ENCODE peak calls at places on chromosomes 5 and 9, in six cellular contexts. K is IMR-90, H is H9, I is neuronal stem cell, T is mesendoderm, X is mesenchymal stem cell. J is an unnamed sample.
A peak's percentile ranks its signal among the peaks of the same experiment; 100 is the strongest.

GRCh38 chr9:995776-996175 is 19.3 kb downstream of the DMRT3 start:
- DNase-seq in K (peak; percentile 49), H (no peak), I (no peak), T (no peak), X (no peak), J (no peak)

GRCh38 chr9:3865373-3865772 is 339.6 kb upstream of the RFX3 start:
- DNase-seq in K (peak; percentile 81), H (no peak), I (no peak), T (no peak), X (peak; percentile 74), J (no peak)

GRCh38 chr9:87527211-87527916 is 29.7 kb downstream of the DAPK1 start:
- DNase-seq in K (no peak), H (no peak), I (no peak), T (no peak), X (no peak), J (no peak)

GRCh38 chr5:166961028-166961427 is 1330.4 kb upstream of the WWC1 start:
- DNase-seq in K (peak; percentile 0), H (no peak), I (no peak), T (peak; percentile 29), X (no peak), J (no peak)

GRCh38 chr5:111254613-111255012 is 30.4 kb downstream of the CAMK4 start:
- DNase-seq in K (peak; percentile 40), H (no peak), I (no peak), T (no peak), X (peak; percentile 64), J (no peak)

GRCh38 chr5:81154725-81155124 is 78.4 kb upstream of the CKMT2 start:
- DNase-seq in K (no peak), H (no peak), I (no peak), T (no peak), X (no peak), J (no peak)

GRCh38 chr5:117893211-117893610 is 1095.1 kb downstream of the DTWD2 start:
- DNase-seq in K (no peak), H (no peak), I (no peak), T (no peak), X (no peak), J (no peak)

GRCh38 chr9:69131682-69132081 is 42.4 kb upstream of the TJP2 start:
- DNase-seq in K (peak; percentile 96), H (peak; percentile 10), I (no peak), T (no peak), X (peak; percentile 97), J (no peak)

GRCh38 chr5:162372265-162372664 is 304.7 kb downstream of the GABRG2 start:
- DNase-seq in K (no peak), H (peak; percentile 60), I (no peak), T (peak; percentile 37), X (no peak), J (peak; percentile 7)

GRCh38 chr9:70120834-70121510 is 77.3 kb downstream of the MAMDC2 start:
- DNase-seq in K (peak; percentile 97), H (no peak), I (no peak), T (peak; percentile 51), X (peak; percentile 96), J (no peak)

GRCh38 chr5:178274826-178275537 is 42.4 kb upstream of the PHYKPL start:
- DNase-seq in K (no peak), H (no peak), I (no peak), T (no peak), X (peak; percentile 1), J (no peak)

GRCh38 chr5:181133083-181133482 is 2.1 kb upstream of the OR2V1 start:
- DNase-seq in K (no peak), H (no peak), I (no peak), T (no peak), X (no peak), J (no peak)

GRCh38 chr5:124698774-124699173 is 47.7 kb downstream of the ZNF608 start:
- DNase-seq in K (peak; percentile 58), H (no peak), I (no peak), T (no peak), X (peak; percentile 77), J (no peak)

GRCh38 chr5:40266952-40267351 is 412.8 kb upstream of the PTGER4 start:
- DNase-seq in K (no peak), H (no peak), I (no peak), T (no peak), X (no peak), J (no peak)

GRCh38 chr9:86708918-86709835 is 238.1 kb downstream of the GAS1 start:
- DNase-seq in K (no peak), H (no peak), I (no peak), T (no peak), X (no peak), J (no peak)

GRCh38 chr9:136252846-136253245 is 7.2 kb upstream of the QSOX2 start:
- DNase-seq in K (no peak), H (no peak), I (no peak), T (no peak), X (no peak), J (no peak)
- H2BK120ac ChIP-seq in K (no peak overlapping the region), H (no peak overlapping the region), I (no peak overlapping the region), T (no peak overlapping the region), X (no peak overlapping the region), J (no peak overlapping the region)

GRCh38 chr9:6068983-6069382 is 53.6 kb upstream of the RANBP6 start:
- DNase-seq in K (no peak), H (no peak), I (no peak), T (no peak), X (no peak), J (no peak)

GRCh38 chr9:6072442-6072841 is 57.0 kb upstream of the RANBP6 start:
- DNase-seq in K (no peak), H (no peak), I (no peak), T (no peak), X (no peak), J (no peak)

GRCh38 chr9:6073731-6074130 is 58.3 kb upstream of the RANBP6 start:
- DNase-seq in K (peak; percentile 7), H (no peak), I (no peak), T (no peak), X (no peak), J (no peak)

GRCh38 chr9:6076856-6077255 is 61.4 kb upstream of the RANBP6 start:
- DNase-seq in K (peak; percentile 46), H (no peak), I (no peak), T (no peak), X (no peak), J (no peak)

GRCh38 chr9:6072865-6073264 is 57.4 kb upstream of the RANBP6 start:
- DNase-seq in K (no peak), H (no peak), I (no peak), T (no peak), X (no peak), J (no peak)
- H2BK120ac ChIP-seq in K (no peak overlapping the region), H (no peak overlapping the region), I (no peak overlapping the region), T (no peak overlapping the region), X (no peak overlapping the region), J (no peak overlapping the region)

GRCh38 chr5:74232281-74232680 is 408.2 kb downstream of the ENC1 start:
- DNase-seq in K (peak; percentile 92), H (no peak), I (no peak), T (no peak), X (peak; percentile 56), J (no peak)

GRCh38 chr5:74231697-74232096 is 408.8 kb downstream of the ENC1 start:
- DNase-seq in K (no peak), H (no peak), I (no peak), T (no peak), X (no peak), J (no peak)

GRCh38 chr5:74237746-74238145 is 402.8 kb downstream of the ENC1 start:
- DNase-seq in K (no peak), H (no peak), I (no peak), T (no peak), X (no peak), J (no peak)

GRCh38 chr5:74233571-74233970 is 407.0 kb downstream of the ENC1 start:
- DNase-seq in K (peak; percentile 84), H (no peak), I (no peak), T (no peak), X (peak; percentile 74), J (no peak)

DNA sequence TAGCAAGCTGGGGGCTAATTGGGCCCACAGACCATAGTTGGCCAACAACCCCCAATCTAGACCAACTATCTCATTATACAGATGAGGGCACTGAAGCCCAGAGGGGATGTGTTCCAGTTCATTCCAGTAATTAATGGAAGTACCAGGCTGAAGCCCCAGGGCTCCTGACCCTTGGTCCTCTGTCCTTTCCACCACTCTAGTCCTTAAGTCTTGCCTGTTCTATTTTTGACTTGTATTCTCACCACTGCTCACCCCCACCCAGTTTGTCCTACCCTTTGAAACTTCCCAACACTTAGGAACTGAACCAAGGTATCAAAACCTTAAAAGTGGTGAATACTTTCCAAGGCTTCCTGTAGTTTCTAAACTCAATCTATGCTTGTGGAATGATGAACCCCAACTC is 407.4 kb downstream of the ENC1 start:
- DNase-seq in K (no peak), H (no peak), I (no peak), T (no peak), X (peak; percentile 22), J (no peak)
- H2BK120ac ChIP-seq in K (peak overlapping the region; percentile 80), H (no peak overlapping the region), I (no peak overlapping the region), T (no peak overlapping the region), X (no peak overlapping the region), J (no peak overlapping the region)

DNA sequence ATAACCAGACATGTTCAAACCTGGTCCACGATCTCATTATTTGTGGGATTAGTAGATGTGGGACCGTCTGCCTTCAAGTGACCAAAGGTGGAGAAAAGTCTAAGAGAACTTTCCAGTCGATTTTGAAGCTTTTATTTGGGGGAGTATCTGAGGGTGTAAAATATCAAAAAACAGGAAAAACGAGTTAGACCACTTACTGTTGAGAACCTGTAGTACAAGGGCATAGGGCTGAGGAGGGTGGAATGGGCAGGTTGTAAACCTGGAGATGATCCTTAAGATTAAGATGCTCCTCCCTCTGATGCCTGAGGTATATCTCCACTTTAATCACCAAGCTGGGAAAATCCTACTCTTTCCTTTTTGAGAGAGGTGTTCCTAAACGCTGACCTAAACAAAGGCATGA is 32.0 kb upstream of the GTF2H2C start:
- DNase-seq in K (no peak), H (no peak), I (no peak), T (peak; percentile 84), X (no peak), J (no peak)
- H2BK120ac ChIP-seq in K (no peak overlapping the region), H (no peak overlapping the region), I (no peak overlapping the region), T (no peak overlapping the region), X (no peak overlapping the region), J (no peak overlapping the region)

DNA sequence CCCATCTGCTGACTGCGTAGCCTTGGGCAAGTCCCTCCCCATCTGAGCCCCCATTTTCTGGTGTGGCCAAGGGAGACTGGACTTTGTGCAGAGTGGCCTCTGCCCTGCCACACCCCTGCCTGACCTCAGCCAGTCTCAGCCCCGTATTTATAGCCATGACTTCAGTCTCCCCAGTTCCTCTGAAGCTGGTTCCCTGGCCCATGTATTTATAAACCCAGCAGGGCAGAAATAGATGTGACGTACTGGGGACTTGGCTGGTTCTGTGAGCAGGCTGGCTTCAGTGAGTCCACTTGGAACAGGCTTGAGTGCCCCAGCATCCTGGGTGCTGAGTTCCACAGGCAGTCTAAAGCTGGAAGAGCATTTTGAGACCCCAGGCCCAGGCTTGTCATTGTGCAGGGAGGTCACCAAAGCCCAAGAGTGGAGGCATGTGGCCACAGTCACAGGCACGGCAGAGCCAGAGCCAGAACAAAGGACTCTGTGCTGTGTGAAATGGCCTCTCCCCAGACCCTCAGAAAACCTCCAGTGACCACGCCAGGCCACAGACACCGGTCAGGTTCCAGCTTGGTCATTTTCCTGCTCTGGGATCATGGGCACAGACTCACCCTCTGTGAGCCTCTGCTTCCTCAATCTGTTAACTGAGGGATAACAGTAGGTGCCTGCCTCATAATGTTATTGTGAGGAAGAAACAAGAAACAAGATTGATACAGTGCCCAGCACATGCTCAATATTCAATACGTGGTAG is 30.4 kb upstream of the SYNPO start:
- DNase-seq in K (no peak), H (no peak), I (no peak), T (no peak), X (no peak), J (no peak)
- H2BK120ac ChIP-seq in K (no peak overlapping the region), H (no peak overlapping the region), I (no peak overlapping the region), T (no peak overlapping the region), X (no peak overlapping the region), J (no peak overlapping the region)

J was measured in H1.